ENCODE peak calls at places on chromosomes 6 and 20, in six cellular contexts. S is neural progenitor cell, P is fibroblast of lung, H is cardiac muscle cell, R is A549, B is tibial nerve. F is an unnamed sample.

GRCh38 chr6:117502580-117502979 is 20.1 kb downstream of the DCBLD1 start:
- DNase-seq in R (no peak), B (no peak), S (no peak), P (peak), H (no peak), F (no peak)

GRCh38 chr6:138832182-138832581 is 36.3 kb downstream of the ECT2L start:
- DNase-seq in P (no peak), R (no peak), B (no peak), H (no peak), S (no peak), F (no peak)

GRCh38 chr6:110432285-110432899 is 17.0 kb upstream of the DDO start:
- DNase-seq in P (no peak), H (no peak), S (no peak), B (no peak), R (no peak), F (no peak)

GRCh38 chr20:43432498-43432897 is 25.2 kb upstream of the SRSF6 start:
- DNase-seq in H (no peak), R (no peak), P (no peak), B (no peak), S (no peak), F (no peak)

GRCh38 chr20:9051508-9051907 is 17.4 kb upstream of the PLCB4 start:
- DNase-seq in H (no peak), R (peak), S (no peak), B (no peak), P (peak), F (no peak)

GRCh38 chr6:70593118-70593486 is 26.4 kb downstream of the SDHAF4 start:
- DNase-seq in S (no peak), R (no peak), B (no peak), H (no peak), P (no peak), F (no peak)

GRCh38 chr6:94487371-94487770 is 1068.0 kb upstream of the EPHA7 start:
- DNase-seq in P (no peak), B (no peak), H (no peak), S (no peak), R (no peak), F (no peak)

GRCh38 chr6:16420715-16421461 is 182.5 kb downstream of the GMPR start:
- DNase-seq in S (no peak), R (no peak), H (no peak), B (no peak), P (peak), F (no peak)

GRCh38 chr6:105300090-105300489 is 102.8 kb downstream of the PREP start:
- DNase-seq in S (no peak), H (no peak), R (no peak), B (no peak), P (peak), F (no peak)

GRCh38 chr6:104943781-104944180 is 13.1 kb upstream of the LIN28B start:
- DNase-seq in B (no peak), S (peak), R (no peak), P (peak), H (peak), F (no peak)

GRCh38 chr6:131159578-131159977 is 24.3 kb downstream of the AKAP7 start:
- DNase-seq in S (no peak), R (no peak), B (no peak), P (peak), H (no peak), F (no peak)

GRCh38 chr6:24228681-24229255 is 102.8 kb downstream of the NRSN1 start:
- DNase-seq in B (no peak), H (no peak), S (no peak), R (peak), P (peak), F (no peak)

GRCh38 chr6:34239893-34240292 is 3.2 kb downstream of the HMGA1 start:
- DNase-seq in H (no peak), B (no peak), S (no peak), R (no peak), P (no peak), F (no peak)

GRCh38 chr6:142624978-142625715 is 319.8 kb downstream of the HIVEP2 start:
- DNase-seq in R (no peak), H (no peak), P (no peak), S (no peak), B (no peak), F (no peak)

GRCh38 chr6:74899416-74899815 is 306.4 kb downstream of the COL12A1 start:
- DNase-seq in R (peak), S (no peak), H (no peak), B (no peak), P (peak), F (no peak)

GRCh38 chr6:151191477-151191995 is 48.2 kb upstream of the AKAP12 start:
- DNase-seq in R (no peak), S (no peak), H (no peak), B (no peak), P (no peak), F (no peak)

GRCh38 chr20:2066461-2067122 is 35.0 kb upstream of the STK35 start:
- DNase-seq in S (no peak), H (no peak), R (no peak), B (no peak), P (no peak), F (no peak)

GRCh38 chr20:13373400-13373799 is 152.3 kb downstream of the ISM1 start:
- DNase-seq in R (no peak), S (no peak), P (no peak), H (no peak), B (no peak), F (no peak)

GRCh38 chr6:161596807-161597505 is 323.1 kb upstream of the AGPAT4 start:
- DNase-seq in B (no peak), S (no peak), R (no peak), P (no peak), H (no peak), F (no peak)

GRCh38 chr20:62968378-62969178 is 16.1 kb downstream of the SLC17A9 start:
- DNase-seq in H (no peak), S (no peak), R (no peak), B (no peak), P (no peak), F (no peak)
- TF ChIP-seq CTCF in H (no peak), S (no peak), R (no peak), B (no peak), P (no peak), F (no peak)

GRCh38 chr6:123801067-123801466 is 2.6 kb upstream of the NKAIN2 start:
- DNase-seq in P (no peak), B (no peak), R (no peak), S (no peak), H (no peak), F (no peak)

GRCh38 chr6:123802697-123803455 is 789 bp upstream of the NKAIN2 start:
- DNase-seq in P (peak), H (peak), B (peak), S (peak), R (peak), F (peak)

GRCh38 chr6:123803456-123803861 is 206 bp upstream of the NKAIN2 start:
- DNase-seq in S (peak), B (no peak), P (no peak), R (no peak), H (no peak), F (no peak)

GRCh38 chr6:123803862-123804681 is at the start of gene NKAIN2:
- DNase-seq in P (no peak), B (no peak), R (no peak), S (peak), H (peak), F (no peak)

GRCh38 chr6:123802351-123802696 is 1.3 kb upstream of the NKAIN2 start:
- DNase-seq in S (no peak), H (no peak), B (no peak), P (no peak), R (no peak), F (no peak)
- H3K4me3 ChIP-seq in S (peak), H (no peak), B (peak), P (peak), R (no peak), F (peak)

GRCh38 chr20:18527836-18528235 is 20.1 kb downstream of the SEC23B start:
- DNase-seq in H (no peak), B (no peak), P (peak), S (no peak), R (no peak), F (no peak)
- TF ChIP-seq CTCF in H (no peak), B (no peak), P (no peak), S (no peak), R (no peak), F (no peak)

GRCh38 chr6:31582230-31582601 is at the start of gene LTB:
- DNase-seq in P (no peak), B (no peak), H (no peak), R (no peak), S (no peak), F (no peak)
- H3K4me3 ChIP-seq in P (peak), B (peak), H (peak), R (peak), S (peak), F (peak)

GRCh38 chr20:37941332-37941731 is 38.4 kb downstream of the VSTM2L start:
- DNase-seq in P (no peak), R (peak), H (peak), B (no peak), S (peak), F (no peak)
- TF ChIP-seq CTCF in P (no peak), R (no peak), H (peak), B (no peak), S (peak), F (no peak)

GRCh38 chr6:3229566-3230274 is 2.3 kb upstream of the TUBB2B start:
- DNase-seq in R (no peak), S (peak), B (no peak), H (peak), P (peak), F (no peak)

GRCh38 chr6:3227363-3228045 is at the start of gene TUBB2B:
- DNase-seq in P (peak), S (peak), B (no peak), R (no peak), H (peak), F (no peak)

GRCh38 chr6:3230275-3231212 is 3.1 kb upstream of the TUBB2B start:
- DNase-seq in P (peak), R (no peak), S (peak), B (no peak), H (peak), F (no peak)

GRCh38 chr6:3228046-3228671 is 706 bp upstream of the TUBB2B start:
- DNase-seq in P (no peak), B (no peak), H (no peak), R (no peak), S (peak), F (no peak)

DNA sequence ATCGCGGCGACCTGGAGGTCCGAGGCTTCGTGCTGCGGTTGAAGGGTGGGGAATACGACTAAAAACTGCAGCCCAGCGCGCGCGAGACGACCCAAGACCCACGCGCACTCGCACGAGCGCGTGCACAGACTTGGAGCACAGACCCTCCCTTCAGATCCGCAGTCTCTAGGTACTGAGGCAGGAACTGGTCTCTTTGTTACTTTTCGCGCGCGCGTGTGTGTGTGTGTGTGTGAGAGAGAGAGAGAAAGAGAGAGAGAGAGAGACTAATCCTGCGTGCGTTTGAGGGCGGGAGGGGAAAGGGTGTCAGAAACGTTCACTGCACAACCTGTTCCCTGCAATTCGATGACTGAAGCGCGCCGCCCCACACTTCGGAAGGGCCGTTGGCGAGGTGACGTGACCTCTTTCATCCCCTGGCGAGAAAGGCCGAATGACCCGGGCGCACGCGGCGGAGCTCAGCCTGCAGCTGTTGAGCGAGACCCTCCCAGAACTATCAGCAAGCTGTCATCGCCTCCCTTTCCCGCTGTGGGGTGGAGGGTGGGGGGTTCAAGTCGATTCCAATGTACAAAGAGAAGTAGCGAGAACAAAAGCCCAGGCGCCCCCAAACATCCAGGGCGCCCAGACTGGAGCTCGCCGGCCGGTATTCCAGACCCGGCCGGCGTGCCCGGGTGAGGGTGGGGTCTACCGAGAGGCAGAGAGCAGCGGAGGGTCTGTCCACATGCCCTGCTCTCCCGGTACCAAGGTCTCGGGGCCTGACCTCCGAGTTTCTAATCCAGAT is 1.5 kb upstream of the TUBB2B start:
- DNase-seq in H (peak), P (peak), B (no peak), R (no peak), S (peak), F (no peak)
- H3K4me3 ChIP-seq in H (peak), P (no peak), B (peak), R (no peak), S (peak), F (peak)

DNA sequence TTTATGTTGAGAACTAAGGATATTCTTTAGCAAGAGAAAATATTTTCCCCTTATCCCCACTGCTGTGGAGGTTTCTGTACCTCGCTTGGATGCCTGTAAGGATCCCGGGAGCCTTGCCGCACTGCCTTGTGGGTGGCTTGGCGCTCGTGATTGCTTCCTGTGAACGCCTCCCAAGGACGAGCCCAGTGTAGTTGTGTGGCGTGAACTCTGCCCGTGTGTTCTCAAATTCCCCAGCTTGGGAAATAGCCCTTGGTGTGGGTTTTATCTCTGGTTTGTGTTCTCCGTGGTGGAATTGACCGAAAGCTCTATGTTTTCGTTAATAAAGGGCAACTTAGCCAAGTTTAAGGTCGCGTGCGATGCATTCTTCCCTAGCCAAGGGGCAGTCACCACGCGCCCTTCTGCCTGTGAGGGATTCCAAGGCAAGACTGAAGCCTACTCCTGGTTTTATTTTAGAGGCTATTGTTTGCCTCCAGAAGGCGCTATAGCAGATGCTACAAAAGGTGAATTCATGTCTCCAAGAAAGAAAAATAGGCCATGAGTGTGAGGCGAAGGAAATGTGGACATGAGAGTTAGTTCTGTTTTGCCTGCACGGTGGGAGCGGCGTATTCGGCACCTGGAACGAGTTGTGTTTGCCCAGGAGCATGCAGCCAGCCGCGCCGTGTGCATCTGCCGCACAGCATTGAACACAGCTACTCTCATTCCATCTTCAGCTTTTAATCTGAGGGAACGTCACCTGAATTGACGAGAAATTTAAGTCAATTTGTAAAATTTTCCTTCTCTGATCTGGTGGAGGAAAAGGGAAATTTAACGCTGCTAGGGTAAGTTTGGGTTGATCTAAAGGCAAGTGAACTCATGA is 40.3 kb upstream of the IRF4 start:
- DNase-seq in R (no peak), S (no peak), H (no peak), P (no peak), B (no peak), F (no peak)
- TF ChIP-seq CTCF in R (no peak), S (no peak), H (no peak), P (no peak), B (no peak), F (no peak)

GRCh38 chr6:29887330-29887818 is 55.0 kb upstream of the HLA-A start:
- DNase-seq in S (peak), H (peak), P (peak), R (no peak), B (peak), F (peak)

GRCh38 chr6:29884261-29884660 is 56.6 kb downstream of the HLA-G start:
- DNase-seq in H (no peak), S (no peak), P (no peak), B (no peak), R (no peak), F (no peak)

GRCh38 chr6:29887819-29888581 is 54.3 kb upstream of the HLA-A start:
- DNase-seq in H (peak), R (no peak), B (peak), S (peak), P (peak), F (peak)

DNA sequence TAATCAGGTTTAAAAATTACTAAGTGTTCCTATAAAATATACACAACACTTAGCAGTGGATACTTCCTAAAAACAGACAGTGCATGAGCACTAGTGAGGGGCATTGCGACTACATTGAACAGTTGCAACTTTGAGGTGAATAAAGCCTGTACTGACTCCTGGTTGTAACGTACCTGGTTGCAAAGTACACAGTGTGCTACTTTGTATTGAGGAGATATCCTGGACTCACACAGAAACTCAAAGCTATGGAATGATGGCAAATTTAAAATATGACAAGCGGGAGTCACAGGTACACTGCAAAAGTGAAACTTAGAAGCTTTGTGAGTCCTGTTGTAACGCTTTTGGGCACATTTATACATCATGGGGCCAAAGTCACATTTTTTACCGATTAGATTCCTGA is 55.6 kb upstream of the HLA-A start:
- DNase-seq in P (no peak), R (no peak), B (no peak), S (no peak), H (no peak), F (no peak)
- H3K4me3 ChIP-seq in P (no peak), R (no peak), B (peak), S (no peak), H (no peak), F (peak)